ENCODE peak calls at places on chromosomes 3 and 15, in nine cellular contexts. H is heart left ventricle; F is HS-5; B is AG04450; C is NCI-H748 treated with DMSO at 0.1 percent for 48 hours; V is fibroblast of lung; M is activated naive CD8-positive, alpha-beta T cell treated with anti-CD3 and anti-CD28 coated beads, Interleukin-2, amount 50 U/mL, for 24 hours; J is activated CD4-positive, alpha-beta T cell treated with anti-CD3 and anti-CD28 coated beads, Interleukin-2, amount 10 ng/mL, durations not matched to agents 7 days and 5 days; A is HFF-Myc. P is an unnamed sample.

GRCh38 chr3:37909067-37909911 is 47.6 kb downstream of the CTDSPL start:
- DNase-seq in H (no peak), F (no peak), B (no peak), C (no peak), V (no peak), M (no peak), J (no peak), A (no peak), P (no peak)

GRCh38 chr3:4565806-4566501 is 72.8 kb downstream of the ITPR1 start:
- DNase-seq in H (no peak), F (no peak), B (no peak), C (no peak), V (no peak), M (no peak), J (no peak), A (no peak), P (no peak)

GRCh38 chr3:37861540-37862051 is at the start of gene CTDSPL:
- DNase-seq in H (peak), F (no peak), B (no peak), C (no peak), V (peak), M (no peak), J (peak), A (no peak), P (no peak)

GRCh38 chr3:64327039-64327804 is 102.0 kb upstream of the PRICKLE2 start:
- DNase-seq in H (peak), F (no peak), B (no peak), C (no peak), V (no peak), M (no peak), J (no peak), A (no peak), P (no peak)

GRCh38 chr3:194300392-194300758 is 50.8 kb downstream of the CPN2 start:
- DNase-seq in H (peak), F (no peak), B (no peak), C (no peak), V (peak), M (no peak), J (no peak), A (no peak), P (no peak)

GRCh38 chr3:13420817-13421755 is 964 bp upstream of the NUP210 start:
- DNase-seq in H (no peak), F (no peak), B (no peak), C (no peak), V (no peak), M (peak), J (peak), A (no peak), P (no peak)

GRCh38 chr15:72009207-72009606 is 108.7 kb downstream of the MYO9A start:
- DNase-seq in H (no peak), F (no peak), B (no peak), C (no peak), V (no peak), M (no peak), J (no peak), A (no peak), P (no peak)

GRCh38 chr3:179332240-179332639 is 9.4 kb downstream of the ZNF639 start:
- DNase-seq in H (no peak), F (no peak), B (no peak), C (no peak), V (no peak), M (no peak), J (no peak), A (no peak), P (no peak)

GRCh38 chr3:71875461-71875947 is 90.6 kb upstream of the PROK2 start:
- DNase-seq in H (peak), F (no peak), B (peak), C (peak), V (peak), M (peak), J (peak), A (peak), P (peak)

GRCh38 chr3:60953406-60953805 is 297.8 kb downstream of the FHIT start:
- DNase-seq in H (no peak), F (no peak), B (no peak), C (no peak), V (peak), M (no peak), J (no peak), A (no peak), P (no peak)

GRCh38 chr3:16618721-16619120 is 13.5 kb upstream of the DAZL start:
- DNase-seq in H (no peak), F (peak), B (no peak), C (no peak), V (peak), M (no peak), J (no peak), A (no peak), P (no peak)

GRCh38 chr3:44045476-44046275 is 196.0 kb upstream of the TOPAZ1 start:
- DNase-seq in H (peak), F (no peak), B (no peak), C (no peak), V (peak), M (peak), J (no peak), A (peak), P (peak)

GRCh38 chr3:65811050-65811766 is 227.5 kb downstream of the MAGI1 start:
- DNase-seq in H (peak), F (no peak), B (no peak), C (no peak), V (peak), M (no peak), J (no peak), A (no peak), P (no peak)

GRCh38 chr3:105253225-105253624 is 113.5 kb upstream of the ALCAM start:
- DNase-seq in H (no peak), F (no peak), B (no peak), C (peak), V (peak), M (no peak), J (no peak), A (no peak), P (no peak)

GRCh38 chr15:80643296-80643965 is 51.7 kb upstream of the ABHD17C start:
- DNase-seq in H (no peak), F (peak), B (no peak), C (no peak), V (peak), M (no peak), J (no peak), A (no peak), P (no peak)

GRCh38 chr15:29270169-29270955 is 740 bp upstream of the NSMCE3 start:
- DNase-seq in H (no peak), F (peak), B (no peak), C (no peak), V (peak), M (no peak), J (peak), A (no peak), P (no peak)

GRCh38 chr3:196408565-196409300 is 23.5 kb downstream of the UBXN7 start:
- DNase-seq in H (no peak), F (no peak), B (no peak), C (no peak), V (no peak), M (no peak), J (no peak), A (no peak), P (no peak)

GRCh38 chr15:32688151-32688639 is 29.6 kb upstream of the GREM1 start:
- DNase-seq in H (no peak), F (no peak), B (no peak), C (peak), V (peak), M (no peak), J (no peak), A (no peak), P (no peak)

GRCh38 chr3:168096210-168096795 is 579 bp upstream of the GOLIM4 start:
- DNase-seq in H (peak), F (peak), B (peak), C (peak), V (peak), M (peak), J (peak), A (peak), P (peak)

GRCh38 chr15:43376017-43376705 is 5.3 kb downstream of the TUBGCP4 start:
- DNase-seq in H (no peak), F (no peak), B (no peak), C (no peak), V (peak), M (peak), J (peak), A (no peak), P (no peak)

GRCh38 chr3:197533396-197534347 is 22.1 kb downstream of the BDH1 start:
- DNase-seq in H (no peak), F (no peak), B (no peak), C (no peak), V (no peak), M (no peak), J (no peak), A (no peak), P (no peak)

GRCh38 chr15:101314726-101315125 is 19.7 kb upstream of the SNRPA1 start:
- DNase-seq in H (no peak), F (no peak), B (no peak), C (no peak), V (no peak), M (no peak), J (no peak), A (no peak), P (no peak)

GRCh38 chr15:53072077-53072476 is 281.9 kb upstream of the ONECUT1 start:
- DNase-seq in H (no peak), F (peak), B (no peak), C (no peak), V (peak), M (peak), J (peak), A (peak), P (no peak)

GRCh38 chr3:23316924-23317323 is 113.8 kb downstream of the UBE2E2 start:
- DNase-seq in H (no peak), F (no peak), B (no peak), C (no peak), V (no peak), M (no peak), J (no peak), A (no peak), P (no peak)

GRCh38 chr3:43236008-43236407 is 50.3 kb upstream of the SNRK start:
- DNase-seq in H (no peak), F (peak), B (no peak), C (no peak), V (no peak), M (no peak), J (no peak), A (no peak), P (no peak)

GRCh38 chr15:39066677-39067076 is 502.1 kb upstream of the RASGRP1 start:
- DNase-seq in H (no peak), F (no peak), B (no peak), C (no peak), V (no peak), M (no peak), J (no peak), A (no peak), P (no peak)

GRCh38 chr3:173639098-173639497 is 241.6 kb downstream of the NLGN1 start:
- DNase-seq in H (no peak), F (no peak), B (no peak), C (no peak), V (no peak), M (no peak), J (no peak), A (no peak), P (no peak)

GRCh38 chr15:41530363-41530956 is 13.6 kb downstream of the RPAP1 start:
- DNase-seq in H (no peak), F (no peak), B (no peak), C (no peak), V (no peak), M (no peak), J (no peak), A (no peak), P (no peak)

GRCh38 chr3:193970773-193971206 is 165.2 kb upstream of the HES1 start:
- DNase-seq in H (no peak), F (no peak), B (no peak), C (no peak), V (peak), M (no peak), J (no peak), A (no peak), P (no peak)

GRCh38 chr3:72123908-72124441 is 339.0 kb upstream of the PROK2 start:
- DNase-seq in H (peak), F (peak), B (peak), C (no peak), V (peak), M (no peak), J (no peak), A (peak), P (no peak)

GRCh38 chr3:129238945-129239705 is 10.3 kb upstream of the COPG1 start:
- DNase-seq in H (no peak), F (no peak), B (no peak), C (no peak), V (peak), M (peak), J (peak), A (no peak), P (no peak)

GRCh38 chr15:51371271-51371670 is 29.8 kb downstream of the GLDN start:
- DNase-seq in H (no peak), F (no peak), B (no peak), C (no peak), V (no peak), M (no peak), J (no peak), A (no peak), P (no peak)

GRCh38 chr3:59212128-59212764 is 162.4 kb upstream of the CFAP20DC start:
- DNase-seq in H (no peak), F (peak), B (peak), C (peak), V (peak), M (no peak), J (peak), A (peak), P (peak)

GRCh38 chr3:157104928-157105652 is 54.9 kb downstream of the CCNL1 start:
- DNase-seq in H (no peak), F (no peak), B (no peak), C (peak), V (no peak), M (no peak), J (no peak), A (no peak), P (peak)

GRCh38 chr3:71695000-71695482 is 30.2 kb downstream of the EIF4E3 start:
- DNase-seq in H (no peak), F (no peak), B (no peak), C (no peak), V (no peak), M (no peak), J (no peak), A (no peak), P (no peak)

GRCh38 chr15:38176155-38176554 is 76.5 kb upstream of the SPRED1 start:
- DNase-seq in H (no peak), F (peak), B (peak), C (no peak), V (peak), M (no peak), J (no peak), A (no peak), P (no peak)

GRCh38 chr3:34584971-34585370 is 786.5 kb downstream of the PDCD6IP start:
- DNase-seq in H (no peak), F (no peak), B (no peak), C (no peak), V (no peak), M (no peak), J (no peak), A (no peak), P (no peak)

P was measured in NCI-H1417 treated with DMSO at 0.1 percent for 48 hours.